ENCODE peak calls at places on chromosomes 3 and 15, in seven cellular contexts. R is SK-N-SH, E is HCT116, N is GM12878, Y is K562, A is H1, G is HepG2. H is an unnamed sample.

GRCh38 chr15:78312551-78312950 is 13.1 kb upstream of the SKIC8 start:
- DNase-seq in R (no peak), E (no peak), N (no peak), Y (no peak), A (no peak), G (no peak), H (no peak)

GRCh38 chr15:72146934-72147333 is 28.7 kb downstream of the SENP8 start:
- DNase-seq in R (no peak), E (no peak), N (no peak), Y (no peak), A (no peak), G (no peak), H (no peak)

GRCh38 chr3:197088370-197088769 is 58.8 kb upstream of the MELTF start:
- DNase-seq in R (no peak), E (no peak), N (no peak), Y (no peak), A (no peak), G (no peak), H (no peak)

GRCh38 chr3:45055411-45056143 is 29.5 kb downstream of the CLEC3B start:
- DNase-seq in R (peak; percentile 59), E (no peak), N (no peak), Y (peak; percentile 58), A (no peak), G (peak; percentile 65), H (peak; percentile 36)

GRCh38 chr15:57356636-57357035 is 19.7 kb upstream of the CGNL1 start:
- DNase-seq in R (no peak), E (no peak), N (no peak), Y (no peak), A (no peak), G (peak; percentile 38), H (no peak)

GRCh38 chr3:66476852-66477381 is 23.9 kb downstream of the LRIG1 start:
- DNase-seq in R (no peak), E (no peak), N (no peak), Y (no peak), A (no peak), G (peak; percentile 58), H (peak; percentile 78)

GRCh38 chr3:172074578-172074977 is 35.2 kb downstream of the FNDC3B start:
- DNase-seq in R (no peak), E (no peak), N (no peak), Y (no peak), A (no peak), G (no peak), H (no peak)

GRCh38 chr3:72890166-72890925 is 2.5 kb downstream of the GXYLT2 start:
- DNase-seq in R (no peak), E (no peak), N (no peak), Y (no peak), A (no peak), G (peak; percentile 11), H (no peak)

GRCh38 chr3:71438004-71438685 is 145.4 kb downstream of the FOXP1 start:
- DNase-seq in R (no peak), E (no peak), N (no peak), Y (no peak), A (no peak), G (no peak), H (no peak)

GRCh38 chr3:134249935-134250716 is 533 bp downstream of the RYK start:
- DNase-seq in R (peak; percentile 85), E (no peak), N (no peak), Y (peak; percentile 49), A (no peak), G (peak; percentile 39), H (peak; percentile 45)

GRCh38 chr3:153295906-153296305 is 133.9 kb downstream of the RAP2B start:
- DNase-seq in R (no peak), E (no peak), N (no peak), Y (no peak), A (no peak), G (no peak), H (no peak)

GRCh38 chr3:45915518-45916231 is 27.6 kb upstream of the CXCR6 start:
- DNase-seq in R (no peak), E (peak; percentile 7), N (peak; percentile 98), Y (peak; percentile 42), A (no peak), G (no peak), H (no peak)

GRCh38 chr15:78256044-78256437 is 8.3 kb upstream of the DNAJA4 start:
- DNase-seq in R (no peak), E (no peak), N (no peak), Y (no peak), A (no peak), G (no peak), H (no peak)

GRCh38 chr15:97893988-97894387 is 66.5 kb upstream of the ARRDC4 start:
- DNase-seq in R (no peak), E (no peak), N (no peak), Y (no peak), A (no peak), G (no peak), H (no peak)

GRCh38 chr15:86121568-86121967 is 41.9 kb downstream of the AGBL1 start:
- DNase-seq in R (no peak), E (no peak), N (no peak), Y (no peak), A (no peak), G (peak; percentile 3), H (no peak)

GRCh38 chr3:72708441-72708840 is 139.8 kb downstream of the SHQ1 start:
- DNase-seq in R (no peak), E (no peak), N (no peak), Y (no peak), A (no peak), G (no peak), H (no peak)

GRCh38 chr15:49926731-49927130 is 192.3 kb downstream of the ATP8B4 start:
- DNase-seq in R (no peak), E (no peak), N (no peak), Y (no peak), A (no peak), G (no peak), H (no peak)

GRCh38 chr15:94306700-94307650 is 75.6 kb downstream of the MCTP2 start:
- DNase-seq in R (no peak), E (no peak), N (peak; percentile 78), Y (no peak), A (no peak), G (no peak), H (no peak)

GRCh38 chr3:38327335-38328009 is 19.1 kb upstream of the XYLB start:
- DNase-seq in R (no peak), E (peak; percentile 10), N (no peak), Y (no peak), A (no peak), G (no peak), H (no peak)

GRCh38 chr3:189170559-189170958 is 1.2 kb upstream of the TPRG1 start:
- DNase-seq in R (no peak), E (no peak), N (no peak), Y (no peak), A (no peak), G (no peak), H (no peak)

GRCh38 chr3:33909547-33909946 is 111.1 kb downstream of the PDCD6IP start:
- DNase-seq in R (no peak), E (no peak), N (no peak), Y (no peak), A (no peak), G (no peak), H (no peak)

GRCh38 chr3:106281231-106281630 is 412.4 kb upstream of the CBLB start:
- DNase-seq in R (no peak), E (no peak), N (no peak), Y (no peak), A (no peak), G (no peak), H (peak; percentile 59)

GRCh38 chr15:26101443-26101842 is 238.3 kb upstream of the ATP10A start:
- DNase-seq in R (no peak), E (no peak), N (no peak), Y (no peak), A (no peak), G (no peak), H (no peak)
- TF ChIP-seq JUND in R (no peak), E (no peak), N (no peak), Y (no peak), A (no peak), G (no peak), H (no peak)

GRCh38 chr3:191973820-191974219 is 512.9 kb downstream of the PYDC2 start:
- DNase-seq in R (no peak), E (no peak), N (no peak), Y (no peak), A (no peak), G (no peak), H (no peak)
- TF ChIP-seq JUND in R (no peak), E (no peak), N (no peak), Y (no peak), A (no peak), G (no peak), H (no peak)

GRCh38 chr3:55482496-55483195 is 4.5 kb downstream of the WNT5A start:
- DNase-seq in R (no peak), E (no peak), N (no peak), Y (no peak), A (no peak), G (no peak), H (no peak)

GRCh38 chr3:55481067-55481917 is 5.8 kb downstream of the WNT5A start:
- DNase-seq in R (peak; percentile 83), E (no peak), N (no peak), Y (no peak), A (no peak), G (no peak), H (no peak)

GRCh38 chr3:55484191-55484644 is 2.9 kb downstream of the WNT5A start:
- DNase-seq in R (no peak), E (no peak), N (no peak), Y (no peak), A (no peak), G (no peak), H (no peak)

GRCh38 chr3:55483196-55484095 is 3.7 kb downstream of the WNT5A start:
- DNase-seq in R (no peak), E (no peak), N (no peak), Y (no peak), A (no peak), G (no peak), H (no peak)

GRCh38 chr3:55481918-55482495 is 5.1 kb downstream of the WNT5A start:
- DNase-seq in R (no peak), E (no peak), N (no peak), Y (no peak), A (no peak), G (no peak), H (no peak)
- TF ChIP-seq JUND in R (no peak), E (no peak), N (no peak), Y (no peak), A (no peak), G (no peak), H (no peak)

GRCh38 chr3:99332726-99333125 is 305.7 kb upstream of the COL8A1 start:
- DNase-seq in R (no peak), E (no peak), N (no peak), Y (no peak), A (no peak), G (no peak), H (no peak)
- TF ChIP-seq JUND in R (no peak), E (no peak), N (no peak), Y (no peak), A (no peak), G (no peak), H (no peak)

H was measured in T47D.